ENCODE peak calls at places on chromosomes 11 and 22, in four cellular contexts. F, C, G and N are unnamed samples.

GRCh38 chr11:17421781-17422180 is 33.3 kb upstream of the KCNJ11 start:
- DNase-seq in F (no peak), C (no peak), G (no peak), N (no peak)

GRCh38 chr22:28903080-28903479 is 19.7 kb downstream of the ZNRF3 start:
- DNase-seq in F (peak; percentile 20), C (no peak), G (no peak), N (no peak)

GRCh38 chr22:22935546-22936157 is 48.0 kb downstream of the IGLL5 start:
- DNase-seq in F (no peak), C (no peak), G (no peak), N (no peak)

GRCh38 chr11:69212121-69213110 is 56.7 kb downstream of the SMIM38 start:
- DNase-seq in F (no peak), C (no peak), G (peak; percentile 38), N (no peak)

GRCh38 chr11:78884761-78885160 is 310.1 kb upstream of the NARS2 start:
- DNase-seq in F (no peak), C (no peak), G (no peak), N (no peak)

GRCh38 chr11:75785187-75785586 is 16.6 kb downstream of the DGAT2 start:
- DNase-seq in F (no peak), C (no peak), G (no peak), N (no peak)

GRCh38 chr22:40423246-40423753 is 52.9 kb downstream of the SGSM3 start:
- DNase-seq in F (no peak), C (no peak), G (peak; percentile 27), N (no peak)

GRCh38 chr11:120548682-120549209 is 37.2 kb downstream of the GRIK4 start:
- DNase-seq in F (no peak), C (no peak), G (no peak), N (no peak)

GRCh38 chr11:122686106-122686505 is 30.6 kb downstream of the UBASH3B start:
- DNase-seq in F (no peak), C (no peak), G (no peak), N (no peak)

DNA sequence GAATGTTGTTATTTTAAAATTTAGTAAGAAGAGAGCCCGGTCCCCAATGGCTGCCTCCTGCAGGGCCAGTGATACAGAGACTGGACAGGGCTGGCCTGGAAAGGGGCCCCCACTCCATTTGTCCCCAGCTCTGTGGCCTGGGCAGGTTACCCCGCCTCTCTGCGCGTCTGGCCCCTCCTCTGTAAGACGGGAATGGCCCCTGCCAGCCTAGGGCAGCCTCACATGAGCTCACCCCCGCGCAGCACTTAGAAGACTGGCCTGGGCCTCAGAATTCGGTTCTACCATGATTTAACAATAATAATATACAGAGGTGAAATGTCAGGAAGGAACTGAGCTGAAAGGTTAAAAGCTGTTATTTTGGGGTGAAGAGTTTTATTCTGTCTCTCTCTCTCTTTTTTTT is 1.3 kb downstream of the APOBEC3G start:
- DNase-seq in F (no peak), C (no peak), G (no peak), N (no peak)
- H3K4me1 ChIP-seq in F (peaks cover 12% of the 10 kb centered on the region), C (no peaks in the 10 kb centered on the region), G (no peaks in the 10 kb centered on the region), N (peaks cover 27% of the 10 kb centered on the region)

GRCh38 chr11:65415499-65416340 is 6.9 kb upstream of the NEAT1 start:
- DNase-seq in F (no peak), C (no peak), G (peak; percentile 42), N (no peak)
- H3K4me3 ChIP-seq in F (peak overlapping the region; percentile 61), C (peak overlapping the region; percentile 38), G (peak overlapping the region; percentile 95), N (peak overlapping the region; percentile 53)

GRCh38 chr11:62108017-62108750 is 15.6 kb upstream of the INCENP start:
- DNase-seq in F (no peak), C (peak; percentile 43), G (no peak), N (no peak)

GRCh38 chr11:62105611-62106245 is 18.1 kb upstream of the INCENP start:
- DNase-seq in F (no peak), C (no peak), G (no peak), N (no peak)

GRCh38 chr11:62103141-62103540 is 20.7 kb upstream of the INCENP start:
- DNase-seq in F (no peak), C (no peak), G (no peak), N (no peak)

GRCh38 chr11:62104001-62104400 is 19.8 kb upstream of the INCENP start:
- DNase-seq in F (no peak), C (no peak), G (no peak), N (no peak)

GRCh38 chr11:62104816-62105610 is 18.8 kb upstream of the INCENP start:
- DNase-seq in F (no peak), C (peak; percentile 29), G (no peak), N (no peak)
- H3K27ac ChIP-seq in F (peak overlapping the region; percentile 85), C (peak overlapping the region; percentile 84), G (peak overlapping the region; percentile 90), N (peak overlapping the region; percentile 11)

DNA sequence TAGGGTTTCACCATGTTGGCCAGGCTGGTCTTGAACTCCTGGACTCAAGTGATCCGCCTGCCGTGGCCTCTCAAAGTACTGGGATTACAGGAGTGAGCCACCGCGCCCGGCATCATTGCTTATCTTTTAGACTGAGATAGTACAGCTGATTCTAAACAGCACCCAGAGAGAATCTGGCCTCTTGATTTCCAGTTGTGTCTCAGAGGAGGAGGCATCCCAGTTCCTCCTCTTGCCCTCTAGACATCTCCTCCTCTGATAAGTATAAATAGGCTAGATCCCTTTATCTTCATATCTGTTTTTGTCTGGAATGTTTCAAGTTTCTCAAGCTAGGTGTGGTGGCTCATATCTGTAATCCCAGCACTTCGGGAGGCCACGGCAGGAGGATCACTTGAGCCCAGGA is 7.0 kb downstream of the MARK2 start:
- DNase-seq in F (no peak), C (no peak), G (no peak), N (no peak)
- H3K4me1 ChIP-seq in F (peaks cover 75% of the 10 kb centered on the region), C (peaks cover 2% of the 10 kb centered on the region), G (peaks cover 4% of the 10 kb centered on the region), N (peaks cover 28% of the 10 kb centered on the region)

DNA sequence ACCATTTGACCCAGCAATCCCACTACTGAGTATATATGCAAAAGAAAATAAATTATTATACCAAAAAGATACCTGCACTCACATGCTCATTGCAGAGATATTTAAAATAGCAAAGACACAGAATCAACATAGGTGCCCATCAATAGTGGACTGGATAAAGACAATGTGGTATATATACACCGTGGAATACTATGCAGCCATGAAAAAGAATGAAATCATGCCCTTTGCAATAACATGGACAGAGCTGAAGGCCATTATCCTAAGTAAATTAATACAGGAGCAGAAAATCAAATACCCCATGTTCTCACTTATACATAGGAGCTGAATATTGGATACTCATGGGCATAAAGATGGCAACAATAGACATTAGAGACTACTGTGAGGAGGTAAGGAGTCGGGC is 68.7 kb downstream of the DLG2 start:
- DNase-seq in F (no peak), C (no peak), G (no peak), N (no peak)
- H3K4me3 ChIP-seq in F (no peak overlapping the region), C (no peak overlapping the region), G (no peak overlapping the region), N (no peak overlapping the region)

DNA sequence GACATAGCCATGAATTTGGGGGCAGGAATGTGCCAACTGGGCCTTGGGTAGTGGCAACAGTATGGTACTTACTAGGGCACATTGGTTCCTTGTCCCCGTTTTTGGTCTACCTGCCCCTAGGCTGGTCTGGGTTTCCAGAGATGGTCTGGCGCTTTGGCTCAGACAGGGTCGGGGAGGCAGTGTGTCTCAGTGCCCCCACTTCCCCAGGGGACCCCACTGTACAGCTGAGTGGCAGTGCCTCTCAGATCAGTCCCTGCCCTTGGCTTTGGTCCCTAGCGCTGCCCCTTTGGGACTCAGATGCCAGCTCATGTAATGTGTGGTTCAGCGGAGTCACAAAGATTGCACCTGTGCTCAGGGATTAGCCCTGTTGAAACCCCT is 3.3 kb downstream of the RIC8A start:
- DNase-seq in F (no peak), C (no peak), G (peak; percentile 33), N (no peak)
- H3K27ac ChIP-seq in F (no peak overlapping the region), C (peak overlapping the region; percentile 98), G (no peak overlapping the region), N (no peak overlapping the region)

DNA sequence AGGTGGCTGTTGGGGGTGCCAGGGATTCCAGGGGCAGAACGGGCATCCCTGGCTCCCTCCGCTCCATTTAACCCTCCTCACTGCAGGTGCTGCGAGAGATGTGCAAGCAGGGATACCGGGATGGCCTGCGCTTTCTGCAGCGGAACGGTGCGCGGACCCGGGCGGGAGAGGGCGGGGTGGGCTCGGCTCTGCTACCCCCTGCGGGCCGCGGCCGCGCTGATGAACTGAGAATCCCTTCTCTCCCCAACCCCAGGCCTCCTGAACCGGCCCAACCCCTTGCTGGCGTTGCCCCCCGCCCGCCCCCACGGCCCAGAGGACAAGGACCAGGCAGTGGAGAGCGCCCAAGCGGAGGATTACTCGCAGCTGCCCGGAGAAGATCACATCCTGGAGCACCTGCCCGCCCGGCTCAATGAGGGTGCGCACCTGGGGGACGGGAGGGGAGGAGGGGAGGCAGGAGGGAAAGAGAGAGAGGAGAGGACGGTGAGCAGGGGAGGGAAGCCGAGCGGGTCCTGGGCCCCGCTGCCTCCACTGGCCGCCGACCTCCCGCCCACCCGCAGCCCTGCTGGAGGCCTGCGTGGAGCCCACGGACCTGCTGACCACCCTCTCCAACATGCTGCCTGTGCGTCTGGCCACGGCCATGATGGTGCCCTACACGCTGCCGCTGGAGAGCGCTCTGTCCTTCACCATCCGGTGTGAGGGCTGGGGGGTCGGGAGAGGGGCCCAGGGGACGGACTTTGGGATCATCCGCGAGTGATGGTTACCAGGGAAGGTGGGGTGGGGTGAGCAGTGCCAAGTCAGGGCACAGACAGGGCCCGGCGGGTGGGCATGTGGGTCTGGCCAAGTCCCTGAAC is 4.1 kb upstream of the CRACR2B start:
- DNase-seq in F (no peak), C (no peak), G (no peak), N (no peak)
- H3K4me1 ChIP-seq in F (peaks cover 64% of the 10 kb centered on the region), C (no peaks in the 10 kb centered on the region), G (peaks cover 23% of the 10 kb centered on the region), N (peaks cover 31% of the 10 kb centered on the region)

GRCh38 chr11:12377106-12377823 is at the start of gene PARVA:
- DNase-seq in F (peak; percentile 76), C (peak; percentile 36), G (peak; percentile 77), N (no peak)
- H3K4me3 ChIP-seq in F (peak within 1 kb of the TSS; percentile 77), C (peak within 1 kb of the TSS; percentile 51), G (peak within 1 kb of the TSS; percentile 64), N (peak within 1 kb of the TSS; percentile 56)

GRCh38 chr22:17198188-17199130 is 20.8 kb downstream of the ADA2 start:
- DNase-seq in F (peak; percentile 71), C (no peak), G (no peak), N (no peak)
- H3K27ac ChIP-seq in F (peak overlapping the region; percentile 96), C (peak overlapping the region; percentile 74), G (peak overlapping the region; percentile 20), N (no peak overlapping the region)

GRCh38 chr11:60852060-60852638 is 3.6 kb downstream of the PTGDR2 start:
- DNase-seq in F (no peak), C (no peak), G (no peak), N (no peak)
- H3K4me1 ChIP-seq in F (no peaks in the 10 kb centered on the region), C (no peaks in the 10 kb centered on the region), G (no peaks in the 10 kb centered on the region), N (no peaks in the 10 kb centered on the region)